ENCODE peak calls at places on chromosomes 3 and 15, in seven cellular contexts. One of them, this sample, is unnamed.

GRCh38 chr15:77225641-77226040 is 154.7 kb upstream of the TSPAN3 start:
- DNase-seq in AG09309: no peak
- DNase-seq in AG04450: no peak
- DNase-seq in astrocyte of the spinal cord: no peak
- DNase-seq in PC-9: no peak
- DNase-seq in GM12864: no peak
- DNase-seq in cardiac fibroblast: no peak
- DNase-seq in this sample: no peak

GRCh38 chr15:48121849-48122248 is 1.1 kb downstream of the SLC24A5 start:
- DNase-seq in AG09309: no peak
- DNase-seq in AG04450: no peak
- DNase-seq in astrocyte of the spinal cord: no peak
- DNase-seq in PC-9: no peak
- DNase-seq in GM12864: no peak
- DNase-seq in cardiac fibroblast: no peak
- DNase-seq in this sample: no peak

GRCh38 chr15:49110158-49110944 is 45.0 kb downstream of the COPS2 start:
- DNase-seq in AG09309: no peak
- DNase-seq in AG04450: no peak
- DNase-seq in astrocyte of the spinal cord: no peak
- DNase-seq in PC-9: no peak
- DNase-seq in GM12864: no peak
- DNase-seq in cardiac fibroblast: no peak
- DNase-seq in this sample: no peak

GRCh38 chr3:72060447-72061034 is 275.6 kb upstream of the PROK2 start:
- DNase-seq in AG09309: no peak
- DNase-seq in AG04450: no peak
- DNase-seq in astrocyte of the spinal cord: no peak
- DNase-seq in PC-9: no peak
- DNase-seq in GM12864: no peak
- DNase-seq in cardiac fibroblast: no peak
- DNase-seq in this sample: no peak

GRCh38 chr3:88038561-88038960 is 20.2 kb downstream of the CGGBP1 start:
- DNase-seq in AG09309: peak
- DNase-seq in AG04450: no peak
- DNase-seq in astrocyte of the spinal cord: peak
- DNase-seq in PC-9: no peak
- DNase-seq in GM12864: no peak
- DNase-seq in cardiac fibroblast: peak
- DNase-seq in this sample: no peak

GRCh38 chr15:99333981-99334380 is 82.7 kb downstream of the LRRC28 start:
- DNase-seq in AG09309: no peak
- DNase-seq in AG04450: no peak
- DNase-seq in astrocyte of the spinal cord: no peak
- DNase-seq in PC-9: no peak
- DNase-seq in GM12864: no peak
- DNase-seq in cardiac fibroblast: no peak
- DNase-seq in this sample: no peak

GRCh38 chr3:141941093-141941492 is 64.7 kb downstream of the ATP1B3 start:
- DNase-seq in AG09309: no peak
- DNase-seq in AG04450: no peak
- DNase-seq in astrocyte of the spinal cord: no peak
- DNase-seq in PC-9: peak
- DNase-seq in GM12864: no peak
- DNase-seq in cardiac fibroblast: no peak
- DNase-seq in this sample: no peak

GRCh38 chr15:82849556-82850241 is 40.3 kb downstream of the WHAMM start:
- DNase-seq in AG09309: peak
- DNase-seq in AG04450: no peak
- DNase-seq in astrocyte of the spinal cord: peak
- DNase-seq in PC-9: peak
- DNase-seq in GM12864: peak
- DNase-seq in cardiac fibroblast: peak
- DNase-seq in this sample: no peak

GRCh38 chr15:20346082-20346805 is 195.4 kb downstream of the GOLGA6L6 start:
- DNase-seq in AG09309: no peak
- DNase-seq in AG04450: no peak
- DNase-seq in astrocyte of the spinal cord: no peak
- DNase-seq in PC-9: peak
- DNase-seq in GM12864: no peak
- DNase-seq in cardiac fibroblast: no peak
- DNase-seq in this sample: no peak

GRCh38 chr3:171935261-171936123 is 92.3 kb downstream of the TMEM212 start:
- DNase-seq in AG09309: no peak
- DNase-seq in AG04450: no peak
- DNase-seq in astrocyte of the spinal cord: no peak
- DNase-seq in PC-9: peak
- DNase-seq in GM12864: no peak
- DNase-seq in cardiac fibroblast: no peak
- DNase-seq in this sample: no peak

GRCh38 chr15:80199869-80200268 is 47.1 kb downstream of the FAH start:
- DNase-seq in AG09309: no peak
- DNase-seq in AG04450: no peak
- DNase-seq in astrocyte of the spinal cord: no peak
- DNase-seq in PC-9: no peak
- DNase-seq in GM12864: no peak
- DNase-seq in cardiac fibroblast: no peak
- DNase-seq in this sample: no peak

GRCh38 chr3:53134631-53135232 is 4.5 kb upstream of the RFT1 start:
- DNase-seq in AG09309: no peak
- DNase-seq in AG04450: peak
- DNase-seq in astrocyte of the spinal cord: peak
- DNase-seq in PC-9: peak
- DNase-seq in GM12864: no peak
- DNase-seq in cardiac fibroblast: peak
- DNase-seq in this sample: no peak

GRCh38 chr15:48748535-48748934 is 62.3 kb downstream of the CEP152 start:
- DNase-seq in AG09309: no peak
- DNase-seq in AG04450: no peak
- DNase-seq in astrocyte of the spinal cord: peak
- DNase-seq in PC-9: no peak
- DNase-seq in GM12864: no peak
- DNase-seq in cardiac fibroblast: peak
- DNase-seq in this sample: no peak

GRCh38 chr3:40780801-40781406 is 256.1 kb downstream of the ZNF621 start:
- DNase-seq in AG09309: no peak
- DNase-seq in AG04450: no peak
- DNase-seq in astrocyte of the spinal cord: peak
- DNase-seq in PC-9: no peak
- DNase-seq in GM12864: no peak
- DNase-seq in cardiac fibroblast: peak
- DNase-seq in this sample: no peak

GRCh38 chr3:180059351-180059750 is 22.6 kb upstream of the PEX5L start:
- DNase-seq in AG09309: peak
- DNase-seq in AG04450: no peak
- DNase-seq in astrocyte of the spinal cord: peak
- DNase-seq in PC-9: no peak
- DNase-seq in GM12864: no peak
- DNase-seq in cardiac fibroblast: no peak
- DNase-seq in this sample: no peak

GRCh38 chr3:180062771-180063170 is 26.0 kb upstream of the PEX5L start:
- DNase-seq in AG09309: no peak
- DNase-seq in AG04450: no peak
- DNase-seq in astrocyte of the spinal cord: no peak
- DNase-seq in PC-9: no peak
- DNase-seq in GM12864: no peak
- DNase-seq in cardiac fibroblast: no peak
- DNase-seq in this sample: no peak

GRCh38 chr3:180066598-180066997 is 29.9 kb upstream of the PEX5L start:
- DNase-seq in AG09309: no peak
- DNase-seq in AG04450: no peak
- DNase-seq in astrocyte of the spinal cord: no peak
- DNase-seq in PC-9: no peak
- DNase-seq in GM12864: no peak
- DNase-seq in cardiac fibroblast: no peak
- DNase-seq in this sample: no peak

DNA sequence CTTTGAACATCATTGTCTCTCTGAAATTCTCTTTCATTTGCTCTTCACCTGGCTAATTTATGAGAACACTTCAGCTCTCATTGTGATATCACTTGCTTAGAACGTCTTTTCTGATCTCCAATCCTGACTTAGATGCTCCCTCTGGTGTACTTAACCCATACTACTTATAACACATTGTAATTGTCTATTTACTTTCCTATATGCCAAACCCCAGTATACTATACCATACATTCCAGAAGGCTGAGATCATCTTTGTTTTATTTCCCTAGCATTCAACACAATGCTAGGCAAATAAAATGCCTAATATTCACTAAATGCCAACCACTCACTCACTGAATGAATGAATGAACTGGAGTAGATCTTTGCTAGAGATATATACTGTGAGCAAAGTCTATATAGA is 27.0 kb upstream of the PEX5L start:
- DNase-seq in AG09309: no peak
- DNase-seq in AG04450: no peak
- DNase-seq in astrocyte of the spinal cord: no peak
- DNase-seq in PC-9: peak
- DNase-seq in GM12864: no peak
- DNase-seq in cardiac fibroblast: no peak
- DNase-seq in this sample: no peak
- TF ChIP-seq CTCF in AG09309: no peak
- TF ChIP-seq CTCF in AG04450: no peak
- TF ChIP-seq CTCF in astrocyte of the spinal cord: no peak
- TF ChIP-seq CTCF in PC-9: peak
- TF ChIP-seq CTCF in GM12864: no peak
- TF ChIP-seq CTCF in cardiac fibroblast: no peak
- TF ChIP-seq CTCF in this sample: no peak

GRCh38 chr15:30906366-30906765 is 2.7 kb downstream of the FAN1 start:
- DNase-seq in AG09309: no peak
- DNase-seq in AG04450: no peak
- DNase-seq in astrocyte of the spinal cord: no peak
- DNase-seq in PC-9: no peak
- DNase-seq in GM12864: no peak
- DNase-seq in cardiac fibroblast: no peak
- DNase-seq in this sample: no peak

GRCh38 chr15:30903497-30904187 is at the start of gene FAN1:
- DNase-seq in AG09309: peak
- DNase-seq in AG04450: peak
- DNase-seq in astrocyte of the spinal cord: peak
- DNase-seq in PC-9: peak
- DNase-seq in GM12864: peak
- DNase-seq in cardiac fibroblast: peak
- DNase-seq in this sample: peak

GRCh38 chr15:30904812-30905211 is 1.1 kb downstream of the FAN1 start:
- DNase-seq in AG09309: no peak
- DNase-seq in AG04450: no peak
- DNase-seq in astrocyte of the spinal cord: no peak
- DNase-seq in PC-9: no peak
- DNase-seq in GM12864: no peak
- DNase-seq in cardiac fibroblast: no peak
- DNase-seq in this sample: no peak

GRCh38 chr15:30901889-30902288 is 1.8 kb upstream of the FAN1 start:
- DNase-seq in AG09309: no peak
- DNase-seq in AG04450: no peak
- DNase-seq in astrocyte of the spinal cord: no peak
- DNase-seq in PC-9: no peak
- DNase-seq in GM12864: no peak
- DNase-seq in cardiac fibroblast: no peak
- DNase-seq in this sample: no peak

DNA sequence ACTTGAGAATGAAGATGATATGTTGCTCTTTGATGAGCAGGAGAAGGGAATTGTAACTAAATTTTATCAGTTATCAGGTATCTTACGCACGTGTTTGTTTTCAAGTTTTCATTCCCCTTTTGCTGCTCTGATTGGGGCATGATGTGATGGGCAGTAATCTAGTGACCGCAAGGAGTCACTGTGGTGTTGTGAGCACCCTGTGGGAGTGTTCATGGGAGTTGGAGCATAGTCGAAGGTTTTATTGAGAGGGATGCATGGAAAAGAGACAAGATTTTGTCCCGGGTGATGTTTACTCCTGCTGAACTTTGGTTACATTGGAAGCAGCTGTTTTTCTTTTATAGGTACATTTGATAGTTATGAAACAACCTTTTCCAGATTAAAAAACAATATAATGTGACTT is 2.1 kb downstream of the FAN1 start:
- DNase-seq in AG09309: no peak
- DNase-seq in AG04450: no peak
- DNase-seq in astrocyte of the spinal cord: no peak
- DNase-seq in PC-9: no peak
- DNase-seq in GM12864: no peak
- DNase-seq in cardiac fibroblast: no peak
- DNase-seq in this sample: no peak
- TF ChIP-seq CTCF in AG09309: peak
- TF ChIP-seq CTCF in AG04450: peak
- TF ChIP-seq CTCF in astrocyte of the spinal cord: no peak
- TF ChIP-seq CTCF in PC-9: no peak
- TF ChIP-seq CTCF in GM12864: no peak
- TF ChIP-seq CTCF in cardiac fibroblast: peak
- TF ChIP-seq CTCF in this sample: no peak

DNA sequence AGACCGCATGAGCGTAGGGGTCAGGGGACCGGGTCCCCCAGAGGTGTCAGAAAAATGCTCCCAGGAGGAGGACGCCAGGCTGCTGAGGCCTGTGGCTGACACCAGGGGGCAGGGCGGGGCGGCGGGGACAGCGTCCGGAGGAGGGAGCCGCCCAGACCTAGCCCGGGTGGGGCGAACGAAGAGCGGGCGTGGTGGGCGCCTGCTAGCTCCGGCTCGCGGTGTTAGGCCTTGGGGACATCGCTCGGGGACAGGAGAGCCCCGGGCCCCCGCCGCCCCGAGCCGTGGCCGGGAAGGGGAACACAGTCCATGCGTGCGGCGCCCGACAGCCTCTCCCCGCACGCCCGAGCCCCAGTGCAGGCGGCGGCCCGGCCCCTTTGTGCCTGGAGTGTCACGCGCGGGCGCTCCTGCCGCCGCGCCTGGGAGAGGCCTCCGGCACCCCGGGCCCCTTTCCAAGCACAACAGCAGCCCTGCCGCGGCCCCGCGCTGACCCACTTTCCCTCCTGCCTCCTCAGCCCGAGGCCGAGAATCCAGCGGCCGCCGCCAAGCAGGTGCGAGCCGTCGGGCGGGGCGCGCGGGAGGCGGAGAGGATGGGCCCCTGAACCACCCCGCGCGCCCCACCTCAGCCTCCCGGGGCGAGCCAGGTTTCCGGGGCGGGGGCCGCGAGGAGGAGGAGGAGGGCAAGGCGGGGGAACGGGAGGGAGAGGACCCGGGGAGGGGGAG is 111.0 kb upstream of the KLF13 start:
- DNase-seq in AG09309: no peak
- DNase-seq in AG04450: no peak
- DNase-seq in astrocyte of the spinal cord: peak
- DNase-seq in PC-9: no peak
- DNase-seq in GM12864: no peak
- DNase-seq in cardiac fibroblast: peak
- DNase-seq in this sample: peak
- TF ChIP-seq CTCF in AG09309: peak
- TF ChIP-seq CTCF in AG04450: peak
- TF ChIP-seq CTCF in astrocyte of the spinal cord: peak
- TF ChIP-seq CTCF in PC-9: peak
- TF ChIP-seq CTCF in GM12864: peak
- TF ChIP-seq CTCF in cardiac fibroblast: peak
- TF ChIP-seq CTCF in this sample: peak

DNA sequence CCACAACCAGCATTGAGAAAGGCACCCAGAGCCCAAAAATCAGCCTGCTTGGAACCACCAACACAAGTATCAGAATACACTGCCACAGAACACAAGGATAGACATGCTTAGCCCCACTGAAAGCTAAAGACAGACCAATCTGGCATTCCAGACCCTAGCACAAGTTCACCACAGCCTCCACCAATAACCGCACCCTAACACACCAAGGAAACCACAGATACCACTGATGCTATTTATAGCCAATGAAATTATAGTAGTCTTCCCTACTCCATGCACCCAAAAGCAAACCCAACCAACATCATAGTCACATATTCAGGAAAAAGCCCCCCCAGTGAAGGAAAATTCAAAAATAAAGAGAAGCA is 83.9 kb upstream of the STT3B start:
- DNase-seq in AG09309: no peak
- DNase-seq in AG04450: no peak
- DNase-seq in astrocyte of the spinal cord: no peak
- DNase-seq in PC-9: no peak
- DNase-seq in GM12864: no peak
- DNase-seq in cardiac fibroblast: no peak
- DNase-seq in this sample: no peak
- TF ChIP-seq CTCF in AG09309: no peak
- TF ChIP-seq CTCF in AG04450: no peak
- TF ChIP-seq CTCF in astrocyte of the spinal cord: no peak
- TF ChIP-seq CTCF in PC-9: no peak
- TF ChIP-seq CTCF in GM12864: no peak
- TF ChIP-seq CTCF in cardiac fibroblast: no peak
- TF ChIP-seq CTCF in this sample: no peak